ENCODE peak calls at places on chromosomes 16 and 17, in six cellular contexts. One of them, this sample, is unnamed.

GRCh38 chr17:46917041-46917440 is 5.9 kb upstream of the GOSR2 start:
- DNase-seq in AG04449: no peak
- DNase-seq in cardiac fibroblast: no peak
- DNase-seq in pancreas: no peak
- DNase-seq in H9: no peak
- DNase-seq in glutamatergic neuron: no peak
- DNase-seq in this sample: no peak

GRCh38 chr16:81779540-81780320 is 639 bp downstream of the PLCG2 start:
- DNase-seq in cardiac fibroblast: no peak
- DNase-seq in AG04449: no peak
- DNase-seq in H9: no peak
- DNase-seq in pancreas: peak
- DNase-seq in glutamatergic neuron: peak
- DNase-seq in this sample: peak

GRCh38 chr16:1496464-1496863 is 3.3 kb downstream of the TELO2 start:
- DNase-seq in pancreas: no peak
- DNase-seq in cardiac fibroblast: no peak
- DNase-seq in glutamatergic neuron: no peak
- DNase-seq in H9: no peak
- DNase-seq in AG04449: no peak
- DNase-seq in this sample: no peak

GRCh38 chr16:11379420-11379819 is 34.2 kb downstream of the RMI2 start:
- DNase-seq in cardiac fibroblast: no peak
- DNase-seq in AG04449: no peak
- DNase-seq in pancreas: no peak
- DNase-seq in H9: no peak
- DNase-seq in glutamatergic neuron: no peak
- DNase-seq in this sample: no peak

GRCh38 chr17:41331606-41332005 is 16.1 kb upstream of the KRTAP17-1 start:
- DNase-seq in pancreas: no peak
- DNase-seq in glutamatergic neuron: no peak
- DNase-seq in cardiac fibroblast: no peak
- DNase-seq in AG04449: no peak
- DNase-seq in H9: no peak
- DNase-seq in this sample: no peak

GRCh38 chr16:4690946-4691665 is 2.3 kb upstream of the NUDT16L1 start:
- DNase-seq in glutamatergic neuron: no peak
- DNase-seq in AG04449: no peak
- DNase-seq in cardiac fibroblast: no peak
- DNase-seq in H9: no peak
- DNase-seq in pancreas: no peak
- DNase-seq in this sample: no peak

GRCh38 chr17:75832164-75832651 is 12.0 kb downstream of the UNC13D start:
- DNase-seq in AG04449: no peak
- DNase-seq in H9: no peak
- DNase-seq in cardiac fibroblast: peak
- DNase-seq in pancreas: no peak
- DNase-seq in glutamatergic neuron: no peak
- DNase-seq in this sample: peak

GRCh38 chr17:21452377-21453143 is 76.4 kb downstream of the KCNJ12 start:
- DNase-seq in pancreas: peak
- DNase-seq in glutamatergic neuron: peak
- DNase-seq in H9: peak
- DNase-seq in AG04449: no peak
- DNase-seq in cardiac fibroblast: peak
- DNase-seq in this sample: peak

GRCh38 chr17:45147102-45147580 is 1.1 kb upstream of the HEXIM1 start:
- DNase-seq in pancreas: no peak
- DNase-seq in H9: no peak
- DNase-seq in cardiac fibroblast: no peak
- DNase-seq in glutamatergic neuron: no peak
- DNase-seq in AG04449: no peak
- DNase-seq in this sample: no peak

GRCh38 chr17:73713136-73713535 is 68.9 kb upstream of the SDK2 start:
- DNase-seq in glutamatergic neuron: peak
- DNase-seq in pancreas: no peak
- DNase-seq in AG04449: no peak
- DNase-seq in H9: peak
- DNase-seq in cardiac fibroblast: no peak
- DNase-seq in this sample: no peak

GRCh38 chr17:71633391-71633849 is 487.4 kb upstream of the SOX9 start:
- DNase-seq in cardiac fibroblast: peak
- DNase-seq in AG04449: peak
- DNase-seq in H9: no peak
- DNase-seq in pancreas: no peak
- DNase-seq in glutamatergic neuron: no peak
- DNase-seq in this sample: peak

GRCh38 chr17:45006927-45007461 is 38.9 kb upstream of the C1QL1 start:
- DNase-seq in cardiac fibroblast: no peak
- DNase-seq in AG04449: no peak
- DNase-seq in glutamatergic neuron: no peak
- DNase-seq in H9: no peak
- DNase-seq in pancreas: no peak
- DNase-seq in this sample: no peak

GRCh38 chr16:52964290-52964689 is 88.4 kb downstream of the CHD9NB start:
- DNase-seq in cardiac fibroblast: no peak
- DNase-seq in H9: no peak
- DNase-seq in glutamatergic neuron: no peak
- DNase-seq in AG04449: no peak
- DNase-seq in pancreas: no peak
- DNase-seq in this sample: no peak

GRCh38 chr17:39239640-39240314 is 14.0 kb upstream of the STAC2 start:
- DNase-seq in H9: peak
- DNase-seq in AG04449: no peak
- DNase-seq in pancreas: peak
- DNase-seq in cardiac fibroblast: no peak
- DNase-seq in glutamatergic neuron: peak
- DNase-seq in this sample: peak

GRCh38 chr17:47703191-47703591 is 9.2 kb downstream of the TBKBP1 start:
- DNase-seq in pancreas: no peak
- DNase-seq in AG04449: no peak
- DNase-seq in cardiac fibroblast: no peak
- DNase-seq in glutamatergic neuron: no peak
- DNase-seq in H9: peak
- DNase-seq in this sample: no peak

GRCh38 chr17:42895185-42895555 is 5.4 kb upstream of the G6PC1 start:
- DNase-seq in AG04449: peak
- DNase-seq in pancreas: peak
- DNase-seq in glutamatergic neuron: no peak
- DNase-seq in H9: no peak
- DNase-seq in cardiac fibroblast: peak
- DNase-seq in this sample: peak

GRCh38 chr16:87628940-87629339 is 26.6 kb downstream of the JPH3 start:
- DNase-seq in pancreas: no peak
- DNase-seq in glutamatergic neuron: no peak
- DNase-seq in cardiac fibroblast: no peak
- DNase-seq in AG04449: no peak
- DNase-seq in H9: no peak
- DNase-seq in this sample: peak

GRCh38 chr16:50167603-50168002 is 14.5 kb downstream of the TENT4B start:
- DNase-seq in cardiac fibroblast: no peak
- DNase-seq in glutamatergic neuron: no peak
- DNase-seq in H9: no peak
- DNase-seq in AG04449: no peak
- DNase-seq in pancreas: no peak
- DNase-seq in this sample: no peak

GRCh38 chr16:89945654-89946053 is 2.9 kb upstream of the DEF8 start:
- DNase-seq in glutamatergic neuron: no peak
- DNase-seq in cardiac fibroblast: no peak
- DNase-seq in AG04449: no peak
- DNase-seq in H9: no peak
- DNase-seq in pancreas: no peak
- DNase-seq in this sample: no peak
- TF ChIP-seq CTCF in glutamatergic neuron: no peak
- TF ChIP-seq CTCF in cardiac fibroblast: no peak
- TF ChIP-seq CTCF in AG04449: no peak
- TF ChIP-seq CTCF in H9: peak
- TF ChIP-seq CTCF in pancreas: no peak
- TF ChIP-seq CTCF in this sample: no peak

DNA sequence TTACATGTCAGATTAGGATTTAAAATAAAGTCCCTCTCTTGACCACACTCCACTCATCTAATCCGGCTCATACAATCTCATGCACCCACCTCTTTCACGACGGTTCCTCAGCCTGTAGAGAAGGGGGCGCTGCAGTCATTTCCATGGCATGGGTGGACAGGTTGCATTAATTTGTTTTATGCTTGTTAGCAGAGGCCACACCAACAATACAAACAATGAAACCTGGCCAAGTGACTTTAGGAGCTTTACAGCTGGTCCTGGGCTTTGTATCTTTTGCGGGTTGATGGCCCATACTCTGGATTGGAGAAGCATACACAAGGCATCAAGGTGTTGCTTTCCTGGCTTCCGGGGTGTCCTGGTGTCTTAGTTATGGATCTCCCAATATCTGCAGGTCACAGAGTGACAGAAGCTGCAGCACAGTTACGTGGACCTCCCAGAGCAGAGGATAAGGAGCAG is 9.7 kb upstream of the SNF8 start:
- DNase-seq in glutamatergic neuron: peak
- DNase-seq in cardiac fibroblast: peak
- DNase-seq in AG04449: no peak
- DNase-seq in H9: peak
- DNase-seq in pancreas: no peak
- DNase-seq in this sample: peak
- TF ChIP-seq CTCF in glutamatergic neuron: no peak
- TF ChIP-seq CTCF in cardiac fibroblast: peak
- TF ChIP-seq CTCF in AG04449: peak
- TF ChIP-seq CTCF in H9: peak
- TF ChIP-seq CTCF in pancreas: no peak
- TF ChIP-seq CTCF in this sample: peak

GRCh38 chr16:56356276-56357241 is 68.8 kb downstream of the AMFR start:
- DNase-seq in cardiac fibroblast: peak
- DNase-seq in pancreas: peak
- DNase-seq in H9: peak
- DNase-seq in AG04449: no peak
- DNase-seq in glutamatergic neuron: peak
- DNase-seq in this sample: peak

GRCh38 chr16:56357291-56357764 is 68.0 kb downstream of the AMFR start:
- DNase-seq in AG04449: no peak
- DNase-seq in glutamatergic neuron: peak
- DNase-seq in pancreas: no peak
- DNase-seq in cardiac fibroblast: peak
- DNase-seq in H9: peak
- DNase-seq in this sample: peak

GRCh38 chr16:56360117-56361008 is 65.0 kb downstream of the AMFR start:
- DNase-seq in H9: no peak
- DNase-seq in pancreas: no peak
- DNase-seq in cardiac fibroblast: no peak
- DNase-seq in glutamatergic neuron: no peak
- DNase-seq in AG04449: no peak
- DNase-seq in this sample: no peak

GRCh38 chr16:56355786-56356275 is 69.5 kb downstream of the AMFR start:
- DNase-seq in glutamatergic neuron: peak
- DNase-seq in cardiac fibroblast: no peak
- DNase-seq in pancreas: no peak
- DNase-seq in H9: peak
- DNase-seq in AG04449: no peak
- DNase-seq in this sample: no peak

DNA sequence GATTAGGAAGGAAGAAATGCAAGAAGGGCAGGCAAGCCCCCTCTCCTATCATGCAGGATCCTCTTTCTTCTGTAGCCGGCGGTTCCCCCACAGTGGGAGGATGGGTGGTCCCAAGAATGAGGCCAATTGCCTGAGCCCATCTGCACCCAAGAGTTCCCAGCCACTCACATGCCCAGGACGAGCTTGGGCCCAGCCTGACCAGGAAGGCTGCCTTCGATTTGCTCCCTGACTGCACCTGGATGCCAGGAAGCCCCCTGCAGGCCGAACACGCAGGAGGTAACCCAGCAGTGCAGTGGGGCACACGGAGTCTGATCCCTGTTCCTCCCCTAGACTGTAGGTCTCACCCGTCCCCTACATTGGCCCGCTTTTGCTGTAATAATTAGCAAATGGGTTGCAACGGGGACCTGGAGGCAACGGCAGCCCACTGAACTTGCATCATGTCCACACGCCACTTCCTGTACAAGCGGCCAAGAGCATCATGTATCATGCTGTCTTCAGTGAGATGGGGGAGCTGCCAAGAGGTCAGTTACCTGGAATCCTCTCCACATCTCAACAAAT is 67.5 kb downstream of the AMFR start:
- DNase-seq in H9: peak
- DNase-seq in AG04449: no peak
- DNase-seq in cardiac fibroblast: no peak
- DNase-seq in glutamatergic neuron: peak
- DNase-seq in pancreas: no peak
- DNase-seq in this sample: no peak
- TF ChIP-seq CTCF in H9: peak
- TF ChIP-seq CTCF in AG04449: no peak
- TF ChIP-seq CTCF in cardiac fibroblast: no peak
- TF ChIP-seq CTCF in glutamatergic neuron: no peak
- TF ChIP-seq CTCF in pancreas: no peak
- TF ChIP-seq CTCF in this sample: no peak

GRCh38 chr17:3659541-3660111 is 8.8 kb downstream of the TAX1BP3 start:
- DNase-seq in pancreas: no peak
- DNase-seq in H9: peak
- DNase-seq in AG04449: no peak
- DNase-seq in cardiac fibroblast: peak
- DNase-seq in glutamatergic neuron: no peak
- DNase-seq in this sample: peak

GRCh38 chr17:3660311-3660891 is 8.0 kb downstream of the TAX1BP3 start:
- DNase-seq in glutamatergic neuron: no peak
- DNase-seq in H9: peak
- DNase-seq in pancreas: no peak
- DNase-seq in AG04449: no peak
- DNase-seq in cardiac fibroblast: no peak
- DNase-seq in this sample: no peak

GRCh38 chr17:3657874-3658783 is 10.2 kb downstream of the TAX1BP3 start:
- DNase-seq in glutamatergic neuron: no peak
- DNase-seq in AG04449: no peak
- DNase-seq in cardiac fibroblast: no peak
- DNase-seq in H9: peak
- DNase-seq in pancreas: no peak
- DNase-seq in this sample: no peak

GRCh38 chr17:3657588-3657869 is 10.8 kb downstream of the TAX1BP3 start:
- DNase-seq in H9: peak
- DNase-seq in pancreas: no peak
- DNase-seq in cardiac fibroblast: no peak
- DNase-seq in glutamatergic neuron: no peak
- DNase-seq in AG04449: no peak
- DNase-seq in this sample: no peak

DNA sequence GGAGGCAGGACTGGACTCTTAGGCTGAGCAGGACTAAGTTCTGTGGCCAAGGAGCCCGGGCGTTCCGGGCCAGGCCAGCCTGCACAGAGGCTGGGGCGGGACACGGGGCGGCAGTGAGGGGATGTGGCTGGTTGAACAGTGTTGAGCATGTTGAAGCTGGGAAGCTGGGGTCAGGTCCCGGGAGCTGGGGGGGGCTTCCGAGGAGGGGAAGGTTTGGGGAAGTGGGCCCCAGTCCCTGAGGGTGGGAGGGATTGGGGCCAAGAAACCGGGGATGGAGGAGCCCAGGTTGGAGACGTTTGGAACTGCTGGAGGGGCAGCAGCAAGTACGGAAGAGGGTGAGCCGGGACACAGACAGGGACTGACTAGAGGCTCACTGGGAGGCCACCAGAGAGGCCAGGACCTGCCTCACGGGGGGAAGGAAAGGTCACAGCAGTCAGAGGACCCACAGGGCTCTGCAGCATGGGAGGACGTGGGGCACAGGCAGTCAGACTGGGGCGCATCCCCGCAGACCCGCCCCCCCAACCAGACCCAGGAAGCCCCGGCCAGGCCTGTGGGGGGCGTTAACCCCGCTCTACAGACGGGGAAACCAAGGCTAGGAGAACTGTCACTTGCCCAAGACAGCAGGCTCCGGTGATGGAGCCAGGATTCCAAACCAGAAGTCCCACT is 9.5 kb downstream of the TAX1BP3 start:
- DNase-seq in pancreas: no peak
- DNase-seq in AG04449: no peak
- DNase-seq in glutamatergic neuron: no peak
- DNase-seq in cardiac fibroblast: no peak
- DNase-seq in H9: peak
- DNase-seq in this sample: no peak
- TF ChIP-seq CTCF in pancreas: no peak
- TF ChIP-seq CTCF in AG04449: no peak
- TF ChIP-seq CTCF in glutamatergic neuron: no peak
- TF ChIP-seq CTCF in cardiac fibroblast: no peak
- TF ChIP-seq CTCF in H9: no peak
- TF ChIP-seq CTCF in this sample: no peak

This sample was measured in fibroblast of pulmonary artery.